ENCODE peak calls at places on chromosomes 4 and X, in six cellular contexts. I is transverse colon, V is GM12891, L is heart left ventricle, Q is A549, G is ovary. T is an unnamed sample.

GRCh38 chrX:119885554-119886428 is 9.9 kb upstream of the AKAP14 start:
- DNase-seq in I (no peak), V (no peak), L (no peak), Q (peak), G (no peak), T (no peak)

GRCh38 chr4:103756736-103757135 is 37.0 kb upstream of the TACR3 start:
- DNase-seq in I (no peak), V (no peak), L (no peak), Q (no peak), G (no peak), T (no peak)

GRCh38 chr4:8478801-8479744 is 38.5 kb downstream of the TRMT44 start:
- DNase-seq in I (no peak), V (no peak), L (no peak), Q (no peak), G (no peak), T (no peak)

GRCh38 chrX:115234220-115234557 is 293 bp upstream of the LRCH2 start:
- DNase-seq in I (no peak), V (no peak), L (no peak), Q (no peak), G (no peak), T (no peak)

GRCh38 chrX:68991691-68992345 is 163.0 kb downstream of the EFNB1 start:
- DNase-seq in I (no peak), V (no peak), L (no peak), Q (no peak), G (no peak), T (no peak)

GRCh38 chrX:153956044-153956907 is 11.8 kb upstream of the RENBP start:
- DNase-seq in I (no peak), V (no peak), L (peak), Q (no peak), G (no peak), T (no peak)

GRCh38 chr4:54230479-54231418 is 1.7 kb downstream of the PDGFRA start:
- DNase-seq in I (no peak), V (no peak), L (peak), Q (no peak), G (peak), T (no peak)

GRCh38 chrX:69128573-69128972 is 36.7 kb downstream of the PJA1 start:
- DNase-seq in I (no peak), V (no peak), L (peak), Q (no peak), G (peak), T (no peak)

GRCh38 chr4:131509521-131509920 is 1639.6 kb upstream of the PCDH10 start:
- DNase-seq in I (no peak), V (no peak), L (no peak), Q (no peak), G (no peak), T (no peak)

GRCh38 chrX:13092455-13092941 is 48.1 kb upstream of the FAM9C start:
- DNase-seq in I (peak), V (no peak), L (no peak), Q (no peak), G (no peak), T (no peak)

GRCh38 chr4:153533387-153533786 is 67.2 kb downstream of the TMEM131L start:
- DNase-seq in I (no peak), V (no peak), L (no peak), Q (no peak), G (no peak), T (no peak)

GRCh38 chr4:158462611-158463010 is 59.1 kb upstream of the RXFP1 start:
- DNase-seq in I (no peak), V (no peak), L (no peak), Q (no peak), G (no peak), T (no peak)

GRCh38 chrX:132490086-132490419 is 1.2 kb upstream of the MBNL3 start:
- DNase-seq in I (peak), V (no peak), L (no peak), Q (no peak), G (no peak), T (no peak)

GRCh38 chr4:87974856-87975462 is 555 bp upstream of the SPP1 start:
- DNase-seq in I (no peak), V (no peak), L (no peak), Q (peak), G (no peak), T (no peak)

GRCh38 chr4:8073206-8073863 is 85.3 kb downstream of the ABLIM2 start:
- DNase-seq in I (no peak), V (no peak), L (peak), Q (no peak), G (no peak), T (no peak)

GRCh38 chrX:43148305-43148704 is 370.3 kb upstream of the PPP1R2C start:
- DNase-seq in I (no peak), V (no peak), L (no peak), Q (no peak), G (no peak), T (no peak)

GRCh38 chr4:37816006-37816405 is 10.5 kb upstream of the PGM2 start:
- DNase-seq in I (no peak), V (no peak), L (no peak), Q (no peak), G (no peak), T (no peak)

GRCh38 chrX:39755152-39756032 is 342.4 kb downstream of the BCOR start:
- DNase-seq in I (peak), V (no peak), L (peak), Q (peak), G (peak), T (peak)

GRCh38 chr4:136651278-136651667 is 881.0 kb downstream of the PCDH18 start:
- DNase-seq in I (no peak), V (no peak), L (no peak), Q (no peak), G (no peak), T (no peak)

GRCh38 chr4:30443289-30443688 is 276.9 kb upstream of the PCDH7 start:
- DNase-seq in I (no peak), V (no peak), L (no peak), Q (no peak), G (no peak), T (no peak)

GRCh38 chrX:68571292-68572256 is 72.7 kb downstream of the YIPF6 start:
- DNase-seq in I (no peak), V (no peak), L (no peak), Q (peak), G (no peak), T (peak)

GRCh38 chr4:12723849-12724447 is 760.2 kb downstream of the RAB28 start:
- DNase-seq in I (no peak), V (no peak), L (no peak), Q (no peak), G (no peak), T (no peak)

GRCh38 chr4:72629540-72629939 is 60.5 kb upstream of the ADAMTS3 start:
- DNase-seq in I (no peak), V (no peak), L (no peak), Q (no peak), G (no peak), T (no peak)

GRCh38 chrX:10048076-10048475 is 80.9 kb downstream of the CLDN34 start:
- DNase-seq in I (no peak), V (no peak), L (no peak), Q (no peak), G (no peak), T (no peak)

GRCh38 chr4:158050942-158051341 is 121.9 kb downstream of the GASK1B start:
- DNase-seq in I (no peak), V (no peak), L (no peak), Q (no peak), G (no peak), T (no peak)

GRCh38 chrX:123764967-123765871 is 32.4 kb upstream of the THOC2 start:
- DNase-seq in I (peak), V (peak), L (peak), Q (peak), G (peak), T (peak)
- TF ChIP-seq POLR2A in I (no peak), V (no peak), L (no peak), Q (peak), G (no peak), T (peak)

GRCh38 chrX:30889147-30890125 is at the start of gene TAB3:
- DNase-seq in I (peak), V (peak), L (peak), Q (peak), G (peak), T (peak)
- TF ChIP-seq POLR2A in I (peak), V (no peak), L (no peak), Q (peak), G (peak), T (peak)

DNA sequence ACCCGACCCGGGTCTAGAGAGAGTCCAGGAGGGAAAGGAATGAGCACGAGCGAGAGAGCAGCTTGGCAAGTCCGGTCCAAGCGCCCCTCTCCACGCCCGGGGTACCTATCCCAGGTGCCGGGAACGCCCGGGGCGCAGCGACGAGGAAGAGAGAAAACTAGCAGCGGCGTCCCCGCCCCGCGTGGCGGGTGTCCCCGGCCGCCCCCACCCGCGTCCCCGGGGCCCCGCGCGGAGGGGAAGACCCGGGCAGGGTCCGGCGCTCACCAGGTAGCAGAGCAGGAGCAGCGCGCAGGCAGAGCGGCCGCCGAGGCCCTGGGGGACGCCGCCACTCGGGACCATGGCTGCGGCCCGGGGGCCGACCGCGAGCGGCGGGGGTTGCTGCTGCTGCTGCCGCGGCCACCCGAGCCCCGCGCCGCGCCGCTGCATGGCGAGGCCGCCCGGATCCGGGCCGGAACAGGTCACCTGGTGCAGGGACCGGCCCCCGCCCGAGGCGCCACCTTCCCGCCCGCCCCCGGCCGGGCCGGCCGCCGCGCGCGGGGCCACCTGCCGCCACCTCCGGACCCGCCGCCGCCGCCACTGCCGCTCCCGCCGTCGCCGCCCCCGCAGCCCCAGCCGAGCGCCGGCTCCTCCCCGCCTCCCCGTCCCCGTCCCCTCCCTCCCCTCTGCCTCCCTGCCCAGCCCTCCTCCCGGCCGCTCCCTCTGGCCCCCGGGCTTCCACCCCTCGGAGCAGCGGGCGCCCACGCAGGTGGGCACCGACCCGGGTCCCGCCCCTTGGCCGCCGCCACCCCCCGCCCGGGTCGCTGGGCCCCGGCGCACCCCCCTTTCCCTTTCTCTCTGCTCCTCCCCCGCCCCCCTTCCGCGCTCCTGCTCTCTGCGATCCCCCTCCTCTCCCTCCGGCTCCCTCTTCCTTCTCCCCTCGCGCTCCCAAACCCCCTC is at the start of gene SEL1L3:
- DNase-seq in I (peak), V (peak), L (peak), Q (peak), G (peak), T (peak)
- TF ChIP-seq POLR2A in I (no peak), V (no peak), L (no peak), Q (no peak), G (no peak), T (no peak)

GRCh38 chrX:37846934-37847732 is at the start of gene DYNLT3:
- DNase-seq in I (peak), V (peak), L (peak), Q (peak), G (peak), T (peak)
- TF ChIP-seq POLR2A in I (peak), V (no peak), L (peak), Q (no peak), G (peak), T (peak)

DNA sequence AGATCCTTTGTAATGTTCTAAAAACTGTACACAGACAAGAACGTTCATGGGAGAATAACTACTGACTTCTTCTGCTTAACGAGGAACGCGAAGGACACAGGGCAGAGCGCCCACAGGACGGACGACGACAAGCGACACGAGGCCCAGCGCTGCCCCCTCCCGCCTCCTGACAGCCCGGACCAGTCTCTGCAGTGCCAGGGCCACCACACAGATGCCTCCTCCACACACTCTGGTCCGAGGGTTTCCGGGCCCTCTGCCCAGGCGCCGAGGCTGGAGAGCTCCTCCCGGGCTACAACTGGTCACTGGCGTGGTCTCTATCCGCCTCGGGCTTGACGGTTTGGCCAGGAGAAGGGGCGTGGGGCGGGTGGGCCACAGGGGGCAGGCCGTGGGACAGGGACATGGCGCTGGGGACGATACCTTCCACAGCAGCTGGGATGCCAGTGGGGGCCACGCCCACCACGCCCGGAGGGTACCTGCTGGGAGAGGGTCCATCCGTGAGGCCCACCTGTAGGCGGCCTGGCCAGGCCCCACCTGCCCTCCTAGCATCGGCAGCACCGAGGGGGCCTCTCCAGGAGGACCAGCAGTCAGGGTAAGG is 36.9 kb downstream of the CTBP1 start:
- DNase-seq in I (no peak), V (no peak), L (peak), Q (no peak), G (peak), T (no peak)
- TF ChIP-seq POLR2A in I (no peak), V (peak), L (no peak), Q (no peak), G (no peak), T (no peak)

GRCh38 chrX:102658551-102658950 is 7.3 kb downstream of the GPRASP1 start:
- DNase-seq in I (no peak), V (no peak), L (no peak), Q (no peak), G (no peak), T (no peak)

GRCh38 chrX:102654696-102655095 is 3.4 kb downstream of the GPRASP1 start:
- DNase-seq in I (no peak), V (no peak), L (no peak), Q (no peak), G (no peak), T (no peak)

GRCh38 chrX:102659790-102660757 is 8.8 kb downstream of the GPRASP1 start:
- DNase-seq in I (peak), V (peak), L (peak), Q (peak), G (peak), T (no peak)
- TF ChIP-seq POLR2A in I (peak), V (peak), L (no peak), Q (peak), G (no peak), T (no peak)

GRCh38 chrX:85685843-85686242 is 306.4 kb upstream of the POF1B start:
- DNase-seq in I (no peak), V (no peak), L (no peak), Q (no peak), G (no peak), T (no peak)
- TF ChIP-seq POLR2A in I (no peak), V (no peak), L (no peak), Q (no peak), G (no peak), T (no peak)

DNA sequence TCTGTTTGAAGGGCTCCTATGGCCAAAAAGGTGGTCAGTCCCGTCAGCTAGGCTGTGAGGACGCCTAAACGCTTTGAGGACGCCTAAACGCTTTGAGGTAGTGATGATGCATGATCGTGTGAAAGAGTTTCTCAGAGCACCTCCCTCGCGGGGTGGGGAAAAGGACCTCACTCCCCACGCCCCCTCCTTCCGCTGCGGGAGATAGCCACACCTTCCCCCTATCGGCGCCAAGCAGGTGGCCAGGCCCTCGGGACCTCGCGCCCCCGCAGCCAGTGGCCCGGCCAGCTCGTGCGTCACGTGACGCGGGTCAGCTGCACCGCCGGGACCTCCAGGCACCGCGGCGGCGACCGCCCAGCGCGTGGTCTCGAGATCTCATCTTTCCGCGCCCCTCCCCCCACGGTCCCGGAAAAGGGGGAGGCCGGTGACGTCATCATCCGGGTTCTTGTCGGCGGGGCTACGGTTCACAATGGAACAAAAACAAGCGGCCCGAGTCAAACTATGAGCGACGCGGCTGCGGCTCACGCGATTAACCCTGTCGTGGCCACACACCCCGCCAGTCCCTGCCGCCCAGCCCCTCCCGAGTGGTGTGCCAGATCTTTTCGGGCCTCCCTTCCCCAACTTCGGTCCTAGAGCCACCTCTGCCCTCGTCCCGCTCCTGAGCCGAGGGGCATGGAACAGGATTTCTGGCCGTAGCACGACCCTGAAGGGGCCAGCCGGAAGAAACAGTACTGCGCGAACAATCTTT is 713 bp upstream of the USP9X start:
- DNase-seq in I (peak), V (peak), L (peak), Q (peak), G (peak), T (peak)
- TF ChIP-seq POLR2A in I (peak), V (peak), L (no peak), Q (peak), G (peak), T (peak)